ENCODE peak calls at places on chromosomes 6 and 20, in five cellular contexts. One of them, this sample, is unnamed.

GRCh38 chr6:24702720-24703282 is 16.2 kb downstream of the C6orf62 start:
- DNase-seq in HepG2: no peak
- DNase-seq in SK-N-SH: no peak
- DNase-seq in K562: no peak
- DNase-seq in GM12878: no peak
- DNase-seq in this sample: no peak

GRCh38 chr6:158684745-158685355 is 35.0 kb downstream of the SYTL3 start:
- DNase-seq in HepG2: peak; percentile 33
- DNase-seq in SK-N-SH: no peak
- DNase-seq in K562: no peak
- DNase-seq in GM12878: no peak
- DNase-seq in this sample: no peak

GRCh38 chr6:106339334-106340029 is 13.9 kb upstream of the ATG5 start:
- DNase-seq in HepG2: peak; percentile 46
- DNase-seq in SK-N-SH: peak; percentile 75
- DNase-seq in K562: peak; percentile 58
- DNase-seq in GM12878: no peak
- DNase-seq in this sample: peak; percentile 57

GRCh38 chr20:41170386-41171105 is 33.2 kb downstream of the PLCG1 start:
- DNase-seq in HepG2: no peak
- DNase-seq in SK-N-SH: no peak
- DNase-seq in K562: no peak
- DNase-seq in GM12878: no peak
- DNase-seq in this sample: no peak

GRCh38 chr6:56145616-56146015 is 101.8 kb downstream of the COL21A1 start:
- DNase-seq in HepG2: no peak
- DNase-seq in SK-N-SH: no peak
- DNase-seq in K562: no peak
- DNase-seq in GM12878: no peak
- DNase-seq in this sample: no peak

GRCh38 chr20:53091789-53092188 is 119.6 kb downstream of the TSHZ2 start:
- DNase-seq in HepG2: no peak
- DNase-seq in SK-N-SH: no peak
- DNase-seq in K562: no peak
- DNase-seq in GM12878: no peak
- DNase-seq in this sample: no peak

GRCh38 chr6:50198245-50198644 is 148.5 kb upstream of the DEFB112 start:
- DNase-seq in HepG2: no peak
- DNase-seq in SK-N-SH: no peak
- DNase-seq in K562: no peak
- DNase-seq in GM12878: no peak
- DNase-seq in this sample: no peak

GRCh38 chr6:139480356-139480833 is 105.9 kb upstream of the CITED2 start:
- DNase-seq in HepG2: peak; percentile 88
- DNase-seq in SK-N-SH: no peak
- DNase-seq in K562: no peak
- DNase-seq in GM12878: no peak
- DNase-seq in this sample: no peak

GRCh38 chr6:3045777-3046176 is 22.5 kb upstream of the RIPK1 start:
- DNase-seq in HepG2: no peak
- DNase-seq in SK-N-SH: no peak
- DNase-seq in K562: no peak
- DNase-seq in GM12878: no peak
- DNase-seq in this sample: no peak

GRCh38 chr6:83853968-83854501 is 875 bp downstream of the RIPPLY2 start:
- DNase-seq in HepG2: no peak
- DNase-seq in SK-N-SH: peak; percentile 65
- DNase-seq in K562: no peak
- DNase-seq in GM12878: no peak
- DNase-seq in this sample: no peak

GRCh38 chr6:117167520-117168271 is 97.7 kb upstream of the VGLL2 start:
- DNase-seq in HepG2: no peak
- DNase-seq in SK-N-SH: no peak
- DNase-seq in K562: no peak
- DNase-seq in GM12878: no peak
- DNase-seq in this sample: peak; percentile 6

GRCh38 chr6:140208286-140208685 is 833.8 kb upstream of the CITED2 start:
- DNase-seq in HepG2: no peak
- DNase-seq in SK-N-SH: no peak
- DNase-seq in K562: no peak
- DNase-seq in GM12878: no peak
- DNase-seq in this sample: no peak

GRCh38 chr6:91781946-91782345 is 1195.1 kb upstream of the MAP3K7 start:
- DNase-seq in HepG2: no peak
- DNase-seq in SK-N-SH: no peak
- DNase-seq in K562: no peak
- DNase-seq in GM12878: no peak
- DNase-seq in this sample: no peak

GRCh38 chr6:101113468-101114260 is 232.5 kb upstream of the ASCC3 start:
- DNase-seq in HepG2: no peak
- DNase-seq in SK-N-SH: no peak
- DNase-seq in K562: no peak
- DNase-seq in GM12878: no peak
- DNase-seq in this sample: no peak

GRCh38 chr6:125913864-125914351 is 42.7 kb upstream of the HINT3 start:
- DNase-seq in HepG2: no peak
- DNase-seq in SK-N-SH: no peak
- DNase-seq in K562: no peak
- DNase-seq in GM12878: no peak
- DNase-seq in this sample: peak; percentile 82

GRCh38 chr6:109336221-109336955 is 45.9 kb downstream of the CD164 start:
- DNase-seq in HepG2: no peak
- DNase-seq in SK-N-SH: no peak
- DNase-seq in K562: no peak
- DNase-seq in GM12878: no peak
- DNase-seq in this sample: peak; percentile 12

GRCh38 chr6:41066867-41067304 is 5.3 kb downstream of the OARD1 start:
- DNase-seq in HepG2: peak; percentile 88
- DNase-seq in SK-N-SH: peak; percentile 36
- DNase-seq in K562: peak; percentile 56
- DNase-seq in GM12878: peak; percentile 26
- DNase-seq in this sample: peak; percentile 70

GRCh38 chr6:132456700-132457143 is 55.4 kb upstream of the MOXD1 start:
- DNase-seq in HepG2: no peak
- DNase-seq in SK-N-SH: no peak
- DNase-seq in K562: no peak
- DNase-seq in GM12878: peak; percentile 90
- DNase-seq in this sample: no peak

GRCh38 chr6:139925894-139926641 is 551.6 kb upstream of the CITED2 start:
- DNase-seq in HepG2: peak; percentile 71
- DNase-seq in SK-N-SH: peak; percentile 58
- DNase-seq in K562: no peak
- DNase-seq in GM12878: no peak
- DNase-seq in this sample: no peak

GRCh38 chr6:135360222-135360621 is 137.3 kb downstream of the AHI1 start:
- DNase-seq in HepG2: no peak
- DNase-seq in SK-N-SH: no peak
- DNase-seq in K562: peak; percentile 15
- DNase-seq in GM12878: no peak
- DNase-seq in this sample: no peak

GRCh38 chr6:158595223-158595622 is 35.3 kb downstream of the TMEM181 start:
- DNase-seq in HepG2: peak; percentile 17
- DNase-seq in SK-N-SH: peak; percentile 42
- DNase-seq in K562: peak; percentile 55
- DNase-seq in GM12878: no peak
- DNase-seq in this sample: no peak

GRCh38 chr6:132461958-132462357 is 51.0 kb downstream of the STX7 start:
- DNase-seq in HepG2: no peak
- DNase-seq in SK-N-SH: no peak
- DNase-seq in K562: no peak
- DNase-seq in GM12878: no peak
- DNase-seq in this sample: no peak

GRCh38 chr20:11060423-11061205 is 386.8 kb upstream of the JAG1 start:
- DNase-seq in HepG2: no peak
- DNase-seq in SK-N-SH: no peak
- DNase-seq in K562: no peak
- DNase-seq in GM12878: no peak
- DNase-seq in this sample: no peak

GRCh38 chr6:152723398-152723797 is 25.7 kb downstream of the MYCT1 start:
- DNase-seq in HepG2: no peak
- DNase-seq in SK-N-SH: no peak
- DNase-seq in K562: no peak
- DNase-seq in GM12878: no peak
- DNase-seq in this sample: no peak

GRCh38 chr6:43992783-43993505 is 134.3 kb downstream of the MRPL14 start:
- DNase-seq in HepG2: no peak
- DNase-seq in SK-N-SH: no peak
- DNase-seq in K562: no peak
- DNase-seq in GM12878: no peak
- DNase-seq in this sample: no peak

GRCh38 chr20:5715068-5715841 is 34.9 kb upstream of the SHLD1 start:
- DNase-seq in HepG2: no peak
- DNase-seq in SK-N-SH: no peak
- DNase-seq in K562: no peak
- DNase-seq in GM12878: no peak
- DNase-seq in this sample: no peak

GRCh38 chr20:36435799-36436541 is 105.3 kb upstream of the MYL9 start:
- DNase-seq in HepG2: peak; percentile 50
- DNase-seq in SK-N-SH: peak; percentile 88
- DNase-seq in K562: peak; percentile 98
- DNase-seq in GM12878: no peak
- DNase-seq in this sample: peak; percentile 90

GRCh38 chr6:35725721-35726438 is 11.0 kb upstream of the ARMC12 start:
- DNase-seq in HepG2: peak; percentile 65
- DNase-seq in SK-N-SH: no peak
- DNase-seq in K562: no peak
- DNase-seq in GM12878: no peak
- DNase-seq in this sample: no peak

GRCh38 chr6:30599625-30600324 is 17.3 kb downstream of the PPP1R10 start:
- DNase-seq in HepG2: no peak
- DNase-seq in SK-N-SH: no peak
- DNase-seq in K562: no peak
- DNase-seq in GM12878: no peak
- DNase-seq in this sample: no peak

GRCh38 chr6:157045831-157046454 is 268.8 kb downstream of the ARID1B start:
- DNase-seq in HepG2: peak; percentile 29
- DNase-seq in SK-N-SH: peak; percentile 54
- DNase-seq in K562: no peak
- DNase-seq in GM12878: no peak
- DNase-seq in this sample: peak; percentile 41

GRCh38 chr6:81003156-81003555 is 749.3 kb downstream of the TENT5A start:
- DNase-seq in HepG2: no peak
- DNase-seq in SK-N-SH: no peak
- DNase-seq in K562: no peak
- DNase-seq in GM12878: no peak
- DNase-seq in this sample: no peak

GRCh38 chr6:41636803-41637178 is 1.5 kb upstream of the MDFI start:
- DNase-seq in HepG2: no peak
- DNase-seq in SK-N-SH: no peak
- DNase-seq in K562: no peak
- DNase-seq in GM12878: no peak
- DNase-seq in this sample: peak; percentile 54

GRCh38 chr20:4949833-4950178 is 51.5 kb downstream of the SLC23A2 start:
- DNase-seq in HepG2: peak; percentile 30
- DNase-seq in SK-N-SH: peak; percentile 46
- DNase-seq in K562: peak; percentile 12
- DNase-seq in GM12878: no peak
- DNase-seq in this sample: no peak

GRCh38 chr6:21739838-21740237 is 146.3 kb downstream of the SOX4 start:
- DNase-seq in HepG2: no peak
- DNase-seq in SK-N-SH: no peak
- DNase-seq in K562: no peak
- DNase-seq in GM12878: no peak
- DNase-seq in this sample: no peak

GRCh38 chr6:52976591-52977035 is 18.5 kb downstream of the GSTA4 start:
- DNase-seq in HepG2: no peak
- DNase-seq in SK-N-SH: no peak
- DNase-seq in K562: no peak
- DNase-seq in GM12878: no peak
- DNase-seq in this sample: no peak

GRCh38 chr6:40755749-40756452 is 168.7 kb upstream of the LRFN2 start:
- DNase-seq in HepG2: no peak
- DNase-seq in SK-N-SH: no peak
- DNase-seq in K562: no peak
- DNase-seq in GM12878: peak; percentile 8
- DNase-seq in this sample: no peak

GRCh38 chr6:33192671-33193602 is 670 bp upstream of the COL11A2 start:
- DNase-seq in HepG2: no peak
- DNase-seq in SK-N-SH: peak; percentile 75
- DNase-seq in K562: no peak
- DNase-seq in GM12878: no peak
- DNase-seq in this sample: no peak

GRCh38 chr6:98946877-98947410 is 802 bp downstream of the FBXL4 start:
- DNase-seq in HepG2: no peak
- DNase-seq in SK-N-SH: peak; percentile 31
- DNase-seq in K562: no peak
- DNase-seq in GM12878: no peak
- DNase-seq in this sample: no peak
- TF ChIP-seq REST in HepG2: no peak
- TF ChIP-seq REST in SK-N-SH: no peak
- TF ChIP-seq REST in K562: no peak
- TF ChIP-seq REST in GM12878: no peak
- TF ChIP-seq REST in this sample: no peak

DNA sequence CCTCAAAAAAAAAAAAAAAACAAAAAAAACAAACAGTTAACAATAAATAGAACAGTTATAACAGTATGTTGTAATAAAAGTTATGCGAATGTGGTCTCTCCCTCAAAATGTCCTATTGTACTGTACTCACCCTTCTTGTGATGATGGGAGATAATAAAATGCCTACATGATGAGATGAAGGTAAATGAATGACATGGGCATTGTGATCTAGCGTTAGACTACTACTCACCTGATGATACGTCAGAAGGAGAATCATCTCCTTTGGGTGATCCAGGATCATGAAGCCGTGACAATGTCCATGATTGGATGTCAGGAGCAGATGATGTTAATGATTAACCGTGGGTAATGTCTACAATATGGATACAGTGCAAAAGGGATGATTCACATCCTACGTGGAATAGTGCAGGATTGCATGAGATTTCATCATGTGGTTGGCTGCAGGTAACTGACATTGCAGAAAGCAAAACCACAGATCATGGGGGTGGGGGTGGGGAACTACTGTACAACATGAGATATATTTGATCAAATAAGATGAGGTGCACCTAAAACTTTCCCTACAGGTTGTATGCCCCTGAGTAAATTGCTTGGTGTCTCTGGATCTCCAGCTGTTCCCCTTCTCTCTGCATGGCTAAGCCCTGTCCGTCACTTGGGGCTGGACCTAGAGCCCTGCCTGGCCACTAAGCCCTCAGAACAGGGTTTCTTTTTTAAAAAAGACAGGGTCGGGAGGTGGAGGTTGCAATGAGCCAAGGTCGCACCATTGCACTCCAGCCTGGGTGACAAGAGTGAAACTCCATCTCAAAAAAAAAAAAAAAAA is 6.2 kb upstream of the RBCK1 start:
- DNase-seq in HepG2: peak; percentile 100
- DNase-seq in SK-N-SH: no peak
- DNase-seq in K562: no peak
- DNase-seq in GM12878: no peak
- DNase-seq in this sample: peak; percentile 94
- H4K20me1 ChIP-seq in HepG2: no peaks in the 10 kb centered on the region
- H4K20me1 ChIP-seq in SK-N-SH: no peaks in the 10 kb centered on the region
- H4K20me1 ChIP-seq in K562: no peaks in the 10 kb centered on the region
- H4K20me1 ChIP-seq in GM12878: no peaks in the 10 kb centered on the region
- H4K20me1 ChIP-seq in this sample: no peaks in the 10 kb centered on the region

GRCh38 chr6:68144667-68145066 is 490.4 kb upstream of the ADGRB3 start:
- DNase-seq in HepG2: no peak
- DNase-seq in SK-N-SH: no peak
- DNase-seq in K562: no peak
- DNase-seq in GM12878: no peak
- DNase-seq in this sample: no peak
- H3K9me3 ChIP-seq in HepG2: peaks cover 35% of the 10 kb centered on the region
- H3K9me3 ChIP-seq in SK-N-SH: no peaks in the 10 kb centered on the region
- H3K9me3 ChIP-seq in K562: no peaks in the 10 kb centered on the region
- H3K9me3 ChIP-seq in GM12878: no peaks in the 10 kb centered on the region
- H3K9me3 ChIP-seq in this sample: peaks cover 11% of the 10 kb centered on the region

GRCh38 chr6:11381801-11382513 is 149.5 kb upstream of the NEDD9 start:
- DNase-seq in HepG2: no peak
- DNase-seq in SK-N-SH: no peak
- DNase-seq in K562: no peak
- DNase-seq in GM12878: peak; percentile 92
- DNase-seq in this sample: no peak
- TF ChIP-seq REST in HepG2: no peak
- TF ChIP-seq REST in SK-N-SH: no peak
- TF ChIP-seq REST in K562: peak; percentile 43
- TF ChIP-seq REST in GM12878: no peak
- TF ChIP-seq REST in this sample: no peak